ENCODE peak calls at places on chromosome 12, in four cellular contexts. Y is amniotic stem cell, I is mesenchymal stem cell, A is activated gamma-delta T cell treated with Interleukin-2 at 50 U/mL for 16 hours. M is an unnamed sample.
A peak's percentile ranks its signal among the peaks of the same experiment; 100 is the strongest.

GRCh38 chr12:49819786-49820185 is 8.4 kb downstream of the NCKAP5L start:
- DNase-seq in A (no peak), I (no peak), Y (no peak), M (no peak)

GRCh38 chr12:72346331-72346944 is 74.3 kb downstream of the TRHDE start:
- DNase-seq in Y (peak; percentile 71), I (peak; percentile 77), A (no peak), M (peak; percentile 92)

GRCh38 chr12:114381177-114381576 is 24.8 kb downstream of the TBX5 start:
- DNase-seq in I (no peak), Y (no peak), A (no peak), M (no peak)

GRCh38 chr12:122981036-122981471 is 573 bp downstream of the ARL6IP4 start:
- DNase-seq in I (peak; percentile 64), Y (no peak), A (no peak), M (no peak)

GRCh38 chr12:82745807-82746206 is 59.1 kb downstream of the TMTC2 start:
- DNase-seq in I (no peak), Y (no peak), A (no peak), M (no peak)

GRCh38 chr12:124655317-124656213 is 88.2 kb upstream of the NCOR2 start:
- DNase-seq in A (no peak), Y (peak; percentile 20), I (peak; percentile 98), M (peak; percentile 91)

GRCh38 chr12:72448089-72448488 is 175.9 kb downstream of the TRHDE start:
- DNase-seq in Y (no peak), I (peak; percentile 13), A (no peak), M (no peak)

GRCh38 chr12:89680409-89680808 is 28.2 kb downstream of the ATP2B1 start:
- DNase-seq in Y (no peak), I (no peak), A (no peak), M (no peak)

M was measured in Ammon's horn.